ENCODE peak calls at places on chromosomes 12 and 14, in seven cellular contexts. P is astrocyte of the cerebellum; G is endothelial cell; D is RWPE1; M is HFF-Myc; O is stomach; H is CD4-positive, alpha-beta T cell. A is an unnamed sample.

GRCh38 chr12:32183646-32184045 is 77.0 kb downstream of the BICD1 start:
- DNase-seq in M (no peak), H (no peak), G (peak), P (no peak), O (no peak), D (no peak), A (no peak)

GRCh38 chr14:21300892-21301291 is 21.0 kb downstream of the RPGRIP1 start:
- DNase-seq in M (no peak), D (no peak), O (peak), H (peak), P (no peak), G (peak), A (peak)

GRCh38 chr14:52380294-52380693 is 66.2 kb downstream of the PTGER2 start:
- DNase-seq in H (no peak), D (peak), G (no peak), O (no peak), M (no peak), P (no peak), A (no peak)

GRCh38 chr12:27324452-27324999 is 8.1 kb upstream of the BMAL2 start:
- DNase-seq in P (no peak), G (no peak), D (no peak), H (no peak), O (no peak), M (no peak), A (no peak)

GRCh38 chr14:38078393-38078792 is 129.3 kb upstream of the SSTR1 start:
- DNase-seq in G (no peak), M (no peak), P (no peak), O (peak), H (peak), D (no peak), A (no peak)

GRCh38 chr14:98906123-98906995 is 365.6 kb downstream of the BCL11B start:
- DNase-seq in D (peak), G (no peak), P (peak), O (no peak), M (no peak), H (no peak), A (no peak)

GRCh38 chr12:103503546-103504480 is 8.0 kb upstream of the C12orf42 start:
- DNase-seq in D (no peak), M (no peak), H (peak), G (peak), P (no peak), O (peak), A (peak)

GRCh38 chr14:23056257-23056955 is 914 bp downstream of the CDH24 start:
- DNase-seq in D (peak), P (peak), H (peak), G (peak), O (peak), M (no peak), A (peak)

GRCh38 chr12:119693006-119693405 is 25.1 kb downstream of the PRKAB1 start:
- DNase-seq in G (no peak), O (peak), P (peak), M (peak), D (peak), H (no peak), A (no peak)

GRCh38 chr14:66036598-66036997 is 449.6 kb upstream of the CCDC196 start:
- DNase-seq in M (no peak), P (no peak), O (no peak), H (no peak), D (no peak), G (no peak), A (no peak)

GRCh38 chr12:90816353-90817089 is 138.5 kb downstream of the CCER1 start:
- DNase-seq in M (no peak), O (no peak), H (no peak), D (peak), G (no peak), P (peak), A (no peak)

GRCh38 chr12:102475355-102475754 is 5.0 kb downstream of the IGF1 start:
- DNase-seq in H (no peak), D (no peak), P (no peak), M (no peak), O (no peak), G (no peak), A (no peak)

GRCh38 chr12:39037115-39037514 is 131.7 kb upstream of the CPNE8 start:
- DNase-seq in P (no peak), O (no peak), G (no peak), D (no peak), H (no peak), M (no peak), A (no peak)

GRCh38 chr14:30349515-30349914 is 209.4 kb upstream of the G2E3 start:
- DNase-seq in D (no peak), G (no peak), M (no peak), H (no peak), P (no peak), O (no peak), A (no peak)

GRCh38 chr14:37816135-37816534 is 220.7 kb downstream of the TTC6 start:
- DNase-seq in D (no peak), M (no peak), G (no peak), H (no peak), O (no peak), P (no peak), A (no peak)

GRCh38 chr12:109475993-109476806 is 900 bp downstream of the KCTD10 start:
- DNase-seq in G (no peak), P (no peak), H (no peak), O (no peak), M (no peak), D (no peak), A (no peak)

GRCh38 chr14:103715052-103716000 is at the start of the genes XRCC3 and ZFYVE21:
- DNase-seq in H (peak), M (peak), D (peak), O (peak), P (peak), G (peak), A (peak)

GRCh38 chr14:102507891-102508312 is 1.7 kb downstream of the ANKRD9 start:
- DNase-seq in H (no peak), D (no peak), P (no peak), M (no peak), G (no peak), O (no peak), A (no peak)
- TF ChIP-seq CTCF in H (no peak), D (no peak), P (peak), M (no peak), G (no peak), O (no peak), A (no peak)

GRCh38 chr12:118377005-118377890 is 893 bp downstream of the SUDS3 start:
- DNase-seq in O (no peak), H (no peak), D (no peak), P (no peak), M (no peak), G (no peak), A (no peak)
- TF ChIP-seq CTCF in O (no peak), H (no peak), D (no peak), P (no peak), M (no peak), G (no peak), A (no peak)

GRCh38 chr12:118446247-118446646 is 69.9 kb downstream of the SUDS3 start:
- DNase-seq in D (no peak), M (no peak), O (no peak), G (no peak), P (no peak), H (no peak), A (no peak)
- TF ChIP-seq CTCF in D (no peak), M (no peak), O (no peak), G (no peak), P (no peak), H (no peak), A (no peak)

DNA sequence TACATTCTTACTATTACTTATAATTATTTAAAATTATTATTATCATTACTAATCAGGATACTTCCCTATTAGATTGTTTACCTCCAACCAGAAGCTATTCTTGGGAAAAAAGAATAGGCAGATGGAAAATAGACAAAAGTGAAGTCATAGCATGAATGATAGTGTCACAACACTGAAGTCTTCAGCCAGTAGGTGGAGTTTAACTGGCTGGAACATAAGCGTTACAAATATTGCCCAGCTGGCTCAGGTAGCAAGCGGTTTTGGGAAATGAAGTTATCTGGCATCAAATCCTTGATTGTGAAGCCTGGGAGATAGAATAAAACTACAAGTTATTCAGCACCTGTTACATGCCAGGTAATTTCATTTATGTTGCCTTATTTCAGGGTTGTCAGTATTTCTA is 762.9 kb downstream of the C12orf50 start:
- DNase-seq in M (no peak), H (no peak), O (no peak), G (no peak), P (no peak), D (no peak), A (no peak)
- TF ChIP-seq CTCF in M (no peak), H (no peak), O (no peak), G (peak), P (peak), D (no peak), A (peak)

DNA sequence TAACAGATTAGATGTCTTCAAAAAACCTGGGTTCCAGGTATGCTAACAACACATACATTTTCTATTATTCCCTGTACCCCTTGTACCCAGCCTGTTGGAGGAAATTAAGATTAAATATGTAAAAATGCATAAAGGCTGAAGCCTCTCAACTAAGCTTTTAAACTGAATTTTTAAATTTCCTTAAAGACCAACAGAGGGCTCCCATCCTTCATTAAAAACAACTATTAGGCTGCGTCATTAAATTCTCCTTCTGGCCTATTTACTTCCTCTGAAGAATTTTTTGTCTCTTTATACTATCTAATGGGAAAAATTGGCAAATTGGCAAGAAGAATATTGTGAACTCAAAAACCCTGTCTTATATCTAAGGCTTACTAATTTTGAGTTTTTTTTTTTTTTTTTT is 21.8 kb downstream of the SENP1 start:
- DNase-seq in H (no peak), D (no peak), P (peak), G (no peak), M (no peak), O (no peak), A (no peak)
- TF ChIP-seq CTCF in H (peak), D (peak), P (no peak), G (no peak), M (no peak), O (no peak), A (peak)

GRCh38 chr12:84038241-84038640 is 874.4 kb downstream of the SLC6A15 start:
- DNase-seq in P (no peak), D (no peak), O (no peak), H (no peak), G (no peak), M (no peak), A (no peak)

GRCh38 chr12:84033162-84033561 is 879.4 kb downstream of the SLC6A15 start:
- DNase-seq in M (no peak), D (no peak), O (no peak), G (no peak), H (no peak), P (no peak), A (no peak)

GRCh38 chr12:84036912-84037311 is 875.7 kb downstream of the SLC6A15 start:
- DNase-seq in P (no peak), O (no peak), D (no peak), M (no peak), G (no peak), H (no peak), A (no peak)

GRCh38 chr12:84035766-84036165 is 876.8 kb downstream of the SLC6A15 start:
- DNase-seq in H (no peak), P (no peak), M (no peak), O (no peak), G (no peak), D (no peak), A (no peak)

DNA sequence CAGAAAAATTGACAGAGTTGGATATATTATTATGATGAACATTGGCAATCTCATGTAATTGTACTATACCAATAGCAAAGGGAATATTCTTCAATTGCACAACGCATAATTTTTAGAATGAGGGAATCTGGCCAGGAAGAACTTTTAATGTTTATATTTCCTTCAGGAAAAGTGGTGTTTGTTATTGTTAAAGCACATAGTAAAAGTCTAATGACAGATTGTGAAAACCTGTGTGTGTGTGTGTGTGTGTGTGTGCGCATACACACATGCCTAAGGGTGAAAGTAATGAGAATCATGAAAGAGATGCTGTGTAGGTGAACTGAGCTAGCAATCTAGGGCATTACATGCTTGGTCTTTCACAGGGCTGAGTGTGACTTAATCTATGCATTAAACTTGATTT is 877.7 kb downstream of the SLC6A15 start:
- DNase-seq in P (no peak), D (no peak), O (no peak), M (no peak), G (no peak), H (no peak), A (no peak)
- TF ChIP-seq CTCF in P (no peak), D (no peak), O (no peak), M (no peak), G (no peak), H (no peak), A (no peak)

GRCh38 chr14:76514599-76514998 is 138.7 kb downstream of the ESRRB start:
- DNase-seq in M (no peak), O (no peak), D (no peak), G (no peak), H (no peak), P (no peak), A (no peak)
- TF ChIP-seq CTCF in M (peak), O (no peak), D (no peak), G (no peak), H (no peak), P (peak), A (peak)

GRCh38 chr12:52980096-52980694 is 26.1 kb upstream of the EIF4B start:
- DNase-seq in O (no peak), G (no peak), D (no peak), H (no peak), M (no peak), P (no peak), A (no peak)

GRCh38 chr12:52980773-52981423 is 25.4 kb upstream of the EIF4B start:
- DNase-seq in O (peak), D (peak), P (peak), M (peak), G (peak), H (peak), A (peak)

GRCh38 chr12:52988933-52989332 is 17.3 kb upstream of the EIF4B start:
- DNase-seq in H (no peak), P (no peak), D (no peak), M (no peak), O (no peak), G (no peak), A (no peak)

GRCh38 chr12:52984136-52984535 is 22.1 kb upstream of the EIF4B start:
- DNase-seq in H (no peak), M (no peak), P (no peak), O (no peak), D (no peak), G (no peak), A (no peak)
- TF ChIP-seq CTCF in H (no peak), M (no peak), P (no peak), O (no peak), D (no peak), G (no peak), A (no peak)

DNA sequence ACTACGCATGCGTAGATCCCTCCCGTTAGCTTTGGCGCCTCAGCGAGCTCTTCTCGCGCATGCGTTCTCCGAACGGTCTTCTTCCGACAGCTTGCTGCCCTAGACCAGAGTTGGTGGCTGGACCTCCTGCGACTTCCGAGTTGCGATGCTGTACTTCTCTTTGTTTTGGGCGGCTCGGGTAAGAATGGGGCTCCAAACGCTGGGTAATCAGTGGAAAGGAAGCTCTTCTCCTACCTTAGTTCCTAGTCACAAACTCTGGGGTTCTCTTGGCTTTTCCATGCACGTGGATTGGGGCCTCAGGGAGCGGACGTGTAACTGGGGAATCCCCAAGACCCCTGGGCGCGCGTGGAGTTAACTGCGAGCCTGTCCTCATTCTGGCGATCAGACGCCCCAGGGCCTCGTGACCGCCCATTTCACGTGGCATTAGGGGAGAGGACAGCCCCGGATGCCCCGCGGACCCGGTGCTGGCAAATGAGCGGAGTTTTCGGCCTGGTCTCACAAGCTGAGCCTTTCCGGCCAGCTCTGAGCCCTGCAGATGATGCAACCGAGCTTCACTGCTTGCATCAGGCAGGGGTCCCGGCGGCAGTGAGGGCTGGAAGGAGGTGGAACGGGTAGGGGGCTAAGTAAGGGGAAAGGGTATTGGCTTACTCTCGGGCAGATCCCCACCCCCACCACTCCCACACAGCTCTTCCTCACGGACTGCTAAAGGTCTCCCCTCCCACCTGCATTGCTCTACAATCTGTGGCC is at the start of gene SHMT2:
- DNase-seq in G (peak), P (peak), O (peak), H (peak), M (peak), D (peak), A (peak)
- TF ChIP-seq CTCF in G (no peak), P (no peak), O (no peak), H (no peak), M (no peak), D (no peak), A (no peak)

A was measured in neural crest cell.